ENCODE peak calls at places on chromosomes 7 and 10, in six cellular contexts. One of them, this sample, is unnamed.

GRCh38 chr10:44981172-44982113 is 2.8 kb upstream of the DEPP1 start:
- DNase-seq in upper lobe of right lung: no peak
- DNase-seq in adrenal gland: peak; percentile 79
- DNase-seq in astrocyte: peak; percentile 93
- DNase-seq in heart right ventricle: no peak
- DNase-seq in thoracic aorta: no peak
- DNase-seq in this sample: no peak

GRCh38 chr7:149772236-149772820 is 1.1 kb downstream of the ZNF467 start:
- DNase-seq in upper lobe of right lung: peak; percentile 83
- DNase-seq in adrenal gland: no peak
- DNase-seq in astrocyte: no peak
- DNase-seq in heart right ventricle: peak; percentile 35
- DNase-seq in thoracic aorta: no peak
- DNase-seq in this sample: no peak

GRCh38 chr10:9038146-9038714 is 983.7 kb downstream of the GATA3 start:
- DNase-seq in upper lobe of right lung: no peak
- DNase-seq in adrenal gland: peak; percentile 27
- DNase-seq in astrocyte: peak; percentile 1
- DNase-seq in heart right ventricle: no peak
- DNase-seq in thoracic aorta: no peak
- DNase-seq in this sample: no peak

GRCh38 chr7:17816903-17817302 is 123.4 kb downstream of the SNX13 start:
- DNase-seq in upper lobe of right lung: no peak
- DNase-seq in adrenal gland: no peak
- DNase-seq in astrocyte: no peak
- DNase-seq in heart right ventricle: no peak
- DNase-seq in thoracic aorta: no peak
- DNase-seq in this sample: no peak

GRCh38 chr10:43186150-43186549 is 47.9 kb downstream of the CSGALNACT2 start:
- DNase-seq in upper lobe of right lung: no peak
- DNase-seq in adrenal gland: no peak
- DNase-seq in astrocyte: no peak
- DNase-seq in heart right ventricle: no peak
- DNase-seq in thoracic aorta: no peak
- DNase-seq in this sample: no peak

GRCh38 chr7:44538798-44539668 is 2.1 kb downstream of the NPC1L1 start:
- DNase-seq in upper lobe of right lung: no peak
- DNase-seq in adrenal gland: no peak
- DNase-seq in astrocyte: no peak
- DNase-seq in heart right ventricle: no peak
- DNase-seq in thoracic aorta: no peak
- DNase-seq in this sample: no peak

GRCh38 chr7:2621061-2621828 is 10.5 kb upstream of the TTYH3 start:
- DNase-seq in upper lobe of right lung: peak; percentile 80
- DNase-seq in adrenal gland: peak; percentile 84
- DNase-seq in astrocyte: peak; percentile 57
- DNase-seq in heart right ventricle: peak; percentile 75
- DNase-seq in thoracic aorta: no peak
- DNase-seq in this sample: no peak

GRCh38 chr7:116779921-116780320 is 82.5 kb upstream of the CAPZA2 start:
- DNase-seq in upper lobe of right lung: no peak
- DNase-seq in adrenal gland: no peak
- DNase-seq in astrocyte: peak; percentile 23
- DNase-seq in heart right ventricle: no peak
- DNase-seq in thoracic aorta: no peak
- DNase-seq in this sample: no peak

GRCh38 chr10:43204394-43204942 is 62.4 kb downstream of the RASGEF1A start:
- DNase-seq in upper lobe of right lung: no peak
- DNase-seq in adrenal gland: peak; percentile 10
- DNase-seq in astrocyte: no peak
- DNase-seq in heart right ventricle: no peak
- DNase-seq in thoracic aorta: no peak
- DNase-seq in this sample: peak; percentile 49

GRCh38 chr10:43808136-43808535 is 159.5 kb upstream of the ZNF32 start:
- DNase-seq in upper lobe of right lung: no peak
- DNase-seq in adrenal gland: no peak
- DNase-seq in astrocyte: peak; percentile 47
- DNase-seq in heart right ventricle: no peak
- DNase-seq in thoracic aorta: no peak
- DNase-seq in this sample: no peak

GRCh38 chr10:33064706-33065105 is 106.7 kb upstream of the ITGB1 start:
- DNase-seq in upper lobe of right lung: no peak
- DNase-seq in adrenal gland: no peak
- DNase-seq in astrocyte: no peak
- DNase-seq in heart right ventricle: no peak
- DNase-seq in thoracic aorta: no peak
- DNase-seq in this sample: no peak

GRCh38 chr7:132797152-132797551 is 220.9 kb upstream of the PLXNA4 start:
- DNase-seq in upper lobe of right lung: no peak
- DNase-seq in adrenal gland: no peak
- DNase-seq in astrocyte: no peak
- DNase-seq in heart right ventricle: no peak
- DNase-seq in thoracic aorta: no peak
- DNase-seq in this sample: no peak

GRCh38 chr10:10910634-10911033 is 107.0 kb upstream of the CELF2 start:
- DNase-seq in upper lobe of right lung: no peak
- DNase-seq in adrenal gland: no peak
- DNase-seq in astrocyte: peak; percentile 18
- DNase-seq in heart right ventricle: no peak
- DNase-seq in thoracic aorta: no peak
- DNase-seq in this sample: no peak

GRCh38 chr7:38411404-38411803 is 138.0 kb upstream of the TARP start:
- DNase-seq in upper lobe of right lung: no peak
- DNase-seq in adrenal gland: no peak
- DNase-seq in astrocyte: no peak
- DNase-seq in heart right ventricle: no peak
- DNase-seq in thoracic aorta: no peak
- DNase-seq in this sample: no peak

GRCh38 chr10:48976208-48976607 is 36.6 kb upstream of the LRRC18 start:
- DNase-seq in upper lobe of right lung: no peak
- DNase-seq in adrenal gland: peak; percentile 47
- DNase-seq in astrocyte: no peak
- DNase-seq in heart right ventricle: no peak
- DNase-seq in thoracic aorta: no peak
- DNase-seq in this sample: no peak

GRCh38 chr7:90337106-90337505 is 9.4 kb upstream of the GTPBP10 start:
- DNase-seq in upper lobe of right lung: no peak
- DNase-seq in adrenal gland: no peak
- DNase-seq in astrocyte: peak; percentile 50
- DNase-seq in heart right ventricle: no peak
- DNase-seq in thoracic aorta: no peak
- DNase-seq in this sample: no peak

GRCh38 chr10:77837248-77837924 is 89.2 kb downstream of the DLG5 start:
- DNase-seq in upper lobe of right lung: no peak
- DNase-seq in adrenal gland: no peak
- DNase-seq in astrocyte: peak; percentile 56
- DNase-seq in heart right ventricle: no peak
- DNase-seq in thoracic aorta: no peak
- DNase-seq in this sample: no peak

GRCh38 chr10:126504051-126504760 is 115.9 kb upstream of the ADAM12 start:
- DNase-seq in upper lobe of right lung: no peak
- DNase-seq in adrenal gland: peak; percentile 40
- DNase-seq in astrocyte: peak; percentile 36
- DNase-seq in heart right ventricle: peak; percentile 28
- DNase-seq in thoracic aorta: no peak
- DNase-seq in this sample: no peak

GRCh38 chr7:93575555-93576397 is 1.3 kb upstream of the CALCR start:
- DNase-seq in upper lobe of right lung: peak; percentile 51
- DNase-seq in adrenal gland: no peak
- DNase-seq in astrocyte: no peak
- DNase-seq in heart right ventricle: no peak
- DNase-seq in thoracic aorta: no peak
- DNase-seq in this sample: no peak

GRCh38 chr10:62112325-62112724 is 156.3 kb downstream of the RTKN2 start:
- DNase-seq in upper lobe of right lung: no peak
- DNase-seq in adrenal gland: no peak
- DNase-seq in astrocyte: no peak
- DNase-seq in heart right ventricle: no peak
- DNase-seq in thoracic aorta: no peak
- DNase-seq in this sample: no peak

GRCh38 chr10:62103857-62104256 is 164.8 kb downstream of the RTKN2 start:
- DNase-seq in upper lobe of right lung: no peak
- DNase-seq in adrenal gland: no peak
- DNase-seq in astrocyte: no peak
- DNase-seq in heart right ventricle: no peak
- DNase-seq in thoracic aorta: no peak
- DNase-seq in this sample: no peak

GRCh38 chr10:62108768-62109430 is 159.7 kb downstream of the RTKN2 start:
- DNase-seq in upper lobe of right lung: no peak
- DNase-seq in adrenal gland: no peak
- DNase-seq in astrocyte: no peak
- DNase-seq in heart right ventricle: no peak
- DNase-seq in thoracic aorta: no peak
- DNase-seq in this sample: no peak

GRCh38 chr10:62109532-62110293 is 158.9 kb downstream of the RTKN2 start:
- DNase-seq in upper lobe of right lung: no peak
- DNase-seq in adrenal gland: no peak
- DNase-seq in astrocyte: no peak
- DNase-seq in heart right ventricle: no peak
- DNase-seq in thoracic aorta: no peak
- DNase-seq in this sample: no peak

DNA sequence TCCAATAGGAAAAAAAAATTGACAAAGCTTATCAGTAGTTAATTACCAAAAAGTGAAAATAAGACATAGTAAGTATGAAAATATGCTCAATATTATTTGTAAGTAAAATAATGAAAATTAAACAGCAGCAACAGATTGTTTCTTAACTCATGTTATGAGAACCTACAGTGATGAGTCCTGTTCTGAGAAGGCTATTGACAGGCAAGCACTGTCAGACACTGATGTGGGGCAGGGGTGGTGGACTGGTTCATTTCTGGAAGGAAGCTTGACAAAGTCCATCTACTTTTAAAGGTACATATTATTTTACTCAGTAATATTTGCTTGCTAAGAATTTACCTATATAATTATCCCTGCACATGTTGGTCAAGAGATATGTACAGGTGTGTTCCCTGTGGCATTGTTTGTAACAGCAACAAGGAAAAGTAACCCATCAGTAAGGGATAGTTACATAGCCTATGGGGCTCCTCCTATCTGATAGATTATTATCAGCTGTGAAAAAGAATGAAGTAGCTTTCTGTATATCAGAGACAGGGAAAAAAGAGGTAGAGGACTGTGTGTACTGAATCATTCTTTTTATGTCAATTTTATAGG is 161.6 kb downstream of the RTKN2 start:
- DNase-seq in upper lobe of right lung: no peak
- DNase-seq in adrenal gland: no peak
- DNase-seq in astrocyte: no peak
- DNase-seq in heart right ventricle: no peak
- DNase-seq in thoracic aorta: no peak
- DNase-seq in this sample: no peak
- H3K27ac ChIP-seq in upper lobe of right lung: no peak overlapping the region
- H3K27ac ChIP-seq in adrenal gland: no peak overlapping the region
- H3K27ac ChIP-seq in astrocyte: no peak overlapping the region
- H3K27ac ChIP-seq in heart right ventricle: no peak overlapping the region
- H3K27ac ChIP-seq in thoracic aorta: no peak overlapping the region
- H3K27ac ChIP-seq in this sample: no peak overlapping the region

GRCh38 chr7:72753781-72754180 is 74.2 kb downstream of the TYW1B start:
- DNase-seq in upper lobe of right lung: no peak
- DNase-seq in adrenal gland: no peak
- DNase-seq in astrocyte: no peak
- DNase-seq in heart right ventricle: no peak
- DNase-seq in thoracic aorta: no peak
- DNase-seq in this sample: no peak

GRCh38 chr7:72754312-72754711 is 73.7 kb downstream of the TYW1B start:
- DNase-seq in upper lobe of right lung: no peak
- DNase-seq in adrenal gland: no peak
- DNase-seq in astrocyte: peak; percentile 16
- DNase-seq in heart right ventricle: no peak
- DNase-seq in thoracic aorta: no peak
- DNase-seq in this sample: no peak

GRCh38 chr7:72751378-72751777 is 76.6 kb downstream of the TYW1B start:
- DNase-seq in upper lobe of right lung: no peak
- DNase-seq in adrenal gland: no peak
- DNase-seq in astrocyte: no peak
- DNase-seq in heart right ventricle: no peak
- DNase-seq in thoracic aorta: no peak
- DNase-seq in this sample: no peak

DNA sequence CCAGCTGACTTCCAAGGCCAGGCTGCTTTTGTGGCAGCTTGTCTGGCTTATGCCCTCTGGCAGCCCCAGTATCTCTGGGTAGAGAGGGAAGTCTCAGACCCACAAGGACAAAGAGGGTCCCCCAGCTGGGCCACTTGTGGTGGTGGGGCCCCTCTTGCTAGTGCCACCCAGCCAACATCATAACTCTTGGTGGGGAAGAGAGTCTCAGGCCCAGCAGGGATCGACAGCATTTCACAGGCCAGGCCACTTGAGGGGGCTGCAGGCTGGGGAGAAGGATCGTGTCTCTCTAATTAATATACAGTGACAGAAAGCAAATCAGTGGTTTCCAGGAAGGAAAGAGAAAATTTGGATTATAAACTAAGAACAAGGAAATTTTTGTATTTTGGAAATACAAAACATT is 76.0 kb downstream of the TYW1B start:
- DNase-seq in upper lobe of right lung: no peak
- DNase-seq in adrenal gland: no peak
- DNase-seq in astrocyte: no peak
- DNase-seq in heart right ventricle: no peak
- DNase-seq in thoracic aorta: no peak
- DNase-seq in this sample: no peak
- TF ChIP-seq CTCF in upper lobe of right lung: no peak
- TF ChIP-seq CTCF in adrenal gland: no peak
- TF ChIP-seq CTCF in astrocyte: no peak
- TF ChIP-seq CTCF in heart right ventricle: no peak
- TF ChIP-seq CTCF in thoracic aorta: no peak
- TF ChIP-seq CTCF in this sample: no peak

GRCh38 chr10:76230866-76231257 is 799.4 kb downstream of the LRMDA start:
- DNase-seq in upper lobe of right lung: no peak
- DNase-seq in adrenal gland: no peak
- DNase-seq in astrocyte: no peak
- DNase-seq in heart right ventricle: no peak
- DNase-seq in thoracic aorta: no peak
- DNase-seq in this sample: no peak
- H3K4me1 ChIP-seq in upper lobe of right lung: peaks cover 17% of the 10 kb centered on the region
- H3K4me1 ChIP-seq in adrenal gland: peaks cover 7% of the 10 kb centered on the region
- H3K4me1 ChIP-seq in astrocyte: no peaks in the 10 kb centered on the region
- H3K4me1 ChIP-seq in heart right ventricle: peaks cover 7% of the 10 kb centered on the region
- H3K4me1 ChIP-seq in thoracic aorta: no peaks in the 10 kb centered on the region
- H3K4me1 ChIP-seq in this sample: no peaks in the 10 kb centered on the region

GRCh38 chr7:30899630-30900029 is 12.0 kb upstream of the AQP1 start:
- DNase-seq in upper lobe of right lung: no peak
- DNase-seq in adrenal gland: no peak
- DNase-seq in astrocyte: no peak
- DNase-seq in heart right ventricle: no peak
- DNase-seq in thoracic aorta: no peak
- DNase-seq in this sample: no peak

GRCh38 chr7:30896783-30897617 is 14.7 kb upstream of the AQP1 start:
- DNase-seq in upper lobe of right lung: peak; percentile 89
- DNase-seq in adrenal gland: peak; percentile 70
- DNase-seq in astrocyte: no peak
- DNase-seq in heart right ventricle: no peak
- DNase-seq in thoracic aorta: no peak
- DNase-seq in this sample: no peak

GRCh38 chr7:30899066-30899465 is 12.6 kb upstream of the AQP1 start:
- DNase-seq in upper lobe of right lung: no peak
- DNase-seq in adrenal gland: no peak
- DNase-seq in astrocyte: no peak
- DNase-seq in heart right ventricle: no peak
- DNase-seq in thoracic aorta: no peak
- DNase-seq in this sample: no peak

GRCh38 chr7:30897770-30898169 is 13.9 kb upstream of the AQP1 start:
- DNase-seq in upper lobe of right lung: no peak
- DNase-seq in adrenal gland: no peak
- DNase-seq in astrocyte: no peak
- DNase-seq in heart right ventricle: no peak
- DNase-seq in thoracic aorta: no peak
- DNase-seq in this sample: no peak

GRCh38 chr7:30898411-30898810 is 13.2 kb upstream of the AQP1 start:
- DNase-seq in upper lobe of right lung: no peak
- DNase-seq in adrenal gland: peak; percentile 55
- DNase-seq in astrocyte: no peak
- DNase-seq in heart right ventricle: no peak
- DNase-seq in thoracic aorta: no peak
- DNase-seq in this sample: no peak
- H3K27ac ChIP-seq in upper lobe of right lung: peak overlapping the region; percentile 78
- H3K27ac ChIP-seq in adrenal gland: peak overlapping the region; percentile 32
- H3K27ac ChIP-seq in astrocyte: no peak overlapping the region
- H3K27ac ChIP-seq in heart right ventricle: peak overlapping the region; percentile 83
- H3K27ac ChIP-seq in thoracic aorta: no peak overlapping the region
- H3K27ac ChIP-seq in this sample: no peak overlapping the region

This sample was measured in ascending aorta.